ENCODE peak calls at places on chromosomes 16 and 17, in ten cellular contexts. I is activated naive CD8-positive, alpha-beta T cell treated with anti-CD3 and anti-CD28 coated beads, Interleukin-2, amount 50 U/mL, for 24 hours; X is heart left ventricle; W is stimulated activated CD8-positive, alpha-beta memory T cell treated with anti-CD3 and anti-CD28 coated beads, Interleukin-4, amount 100 ng/mL, for 1 hour; B is KBM-7; Y is HAP-1; M is right cardiac atrium; J is HTR-8/SVneo; F is bronchial epithelial cell; O is psoas muscle. A is an unnamed sample.

GRCh38 chr16:4277987-4278513 is 5.2 kb upstream of the TFAP4 start:
- DNase-seq in I (no peak), X (no peak), W (no peak), B (no peak), Y (no peak), M (no peak), J (no peak), F (no peak), O (no peak), A (no peak)

GRCh38 chr17:63405741-63406261 is 40.3 kb downstream of the CYB561 start:
- DNase-seq in I (no peak), X (no peak), W (no peak), B (peak), Y (peak), M (no peak), J (peak), F (peak), O (no peak), A (no peak)

GRCh38 chr17:47808036-47808829 is 13.4 kb downstream of the OSBPL7 start:
- DNase-seq in I (no peak), X (peak), W (no peak), B (no peak), Y (no peak), M (no peak), J (no peak), F (no peak), O (no peak), A (no peak)

GRCh38 chr17:83064732-83065659 is 14.4 kb upstream of the METRNL start:
- DNase-seq in I (no peak), X (peak), W (no peak), B (no peak), Y (no peak), M (peak), J (no peak), F (peak), O (no peak), A (peak)

GRCh38 chr16:86110726-86111125 is 211.8 kb downstream of the IRF8 start:
- DNase-seq in I (no peak), X (no peak), W (no peak), B (no peak), Y (no peak), M (no peak), J (no peak), F (no peak), O (no peak), A (no peak)

GRCh38 chr17:49676276-49676868 is 1.5 kb downstream of the SPOP start:
- DNase-seq in I (no peak), X (no peak), W (no peak), B (peak), Y (no peak), M (no peak), J (no peak), F (no peak), O (no peak), A (no peak)

GRCh38 chr16:75305364-75306101 is 54.1 kb upstream of the BCAR1 start:
- DNase-seq in I (peak), X (peak), W (no peak), B (peak), Y (no peak), M (peak), J (peak), F (peak), O (peak), A (peak)

GRCh38 chr17:55532670-55533069 is 21.4 kb upstream of the SMIM36 start:
- DNase-seq in I (no peak), X (no peak), W (no peak), B (no peak), Y (no peak), M (no peak), J (no peak), F (no peak), O (no peak), A (no peak)

GRCh38 chr16:70677499-70678120 is 8.2 kb downstream of the MTSS2 start:
- DNase-seq in I (no peak), X (no peak), W (no peak), B (no peak), Y (no peak), M (no peak), J (no peak), F (no peak), O (peak), A (no peak)

GRCh38 chr16:56871172-56871593 is 6.2 kb downstream of the SLC12A3 start:
- DNase-seq in I (no peak), X (no peak), W (no peak), B (no peak), Y (no peak), M (no peak), J (peak), F (peak), O (no peak), A (no peak)

GRCh38 chr17:43085489-43085888 is 39.7 kb downstream of the BRCA1 start:
- DNase-seq in I (no peak), X (no peak), W (no peak), B (no peak), Y (no peak), M (no peak), J (no peak), F (no peak), O (no peak), A (no peak)

GRCh38 chr17:57666198-57666870 is 78.8 kb downstream of the CCDC182 start:
- DNase-seq in I (no peak), X (no peak), W (no peak), B (no peak), Y (no peak), M (no peak), J (no peak), F (no peak), O (no peak), A (no peak)

GRCh38 chr17:79338142-79338541 is 263.5 kb downstream of the ENGASE start:
- DNase-seq in I (no peak), X (no peak), W (no peak), B (no peak), Y (no peak), M (no peak), J (no peak), F (no peak), O (no peak), A (no peak)

A was measured in breast epithelium.